ENCODE peak calls at places on chromosomes 6 and 20, in five cellular contexts. One of them, this sample, is unnamed.
A peak's percentile ranks its signal among the peaks of the same experiment; 100 is the strongest.

GRCh38 chr6:74879234-74879633 is 326.6 kb downstream of the COL12A1 start:
- DNase-seq in cardiac fibroblast: peak; percentile 87
- DNase-seq in cardiac muscle cell: peak; percentile 90
- DNase-seq in foreskin fibroblast: peak; percentile 70
- DNase-seq in tibial nerve: no peak
- DNase-seq in this sample: no peak

GRCh38 chr6:20186981-20187380 is 25.3 kb downstream of the MBOAT1 start:
- DNase-seq in cardiac fibroblast: no peak
- DNase-seq in cardiac muscle cell: no peak
- DNase-seq in foreskin fibroblast: peak; percentile 57
- DNase-seq in tibial nerve: no peak
- DNase-seq in this sample: no peak

GRCh38 chr20:48638546-48638945 is 189.3 kb downstream of the PREX1 start:
- DNase-seq in cardiac fibroblast: peak; percentile 45
- DNase-seq in cardiac muscle cell: peak; percentile 54
- DNase-seq in foreskin fibroblast: peak; percentile 64
- DNase-seq in tibial nerve: no peak
- DNase-seq in this sample: no peak

GRCh38 chr6:79707621-79708020 is 76.5 kb downstream of the SH3BGRL2 start:
- DNase-seq in cardiac fibroblast: no peak
- DNase-seq in cardiac muscle cell: no peak
- DNase-seq in foreskin fibroblast: no peak
- DNase-seq in tibial nerve: no peak
- DNase-seq in this sample: no peak

GRCh38 chr6:19424853-19425252 is 412.3 kb upstream of the ID4 start:
- DNase-seq in cardiac fibroblast: no peak
- DNase-seq in cardiac muscle cell: no peak
- DNase-seq in foreskin fibroblast: no peak
- DNase-seq in tibial nerve: no peak
- DNase-seq in this sample: no peak

GRCh38 chr6:110628330-110628729 is 151.9 kb upstream of the SLC22A16 start:
- DNase-seq in cardiac fibroblast: peak; percentile 34
- DNase-seq in cardiac muscle cell: peak; percentile 50
- DNase-seq in foreskin fibroblast: peak; percentile 65
- DNase-seq in tibial nerve: no peak
- DNase-seq in this sample: no peak

GRCh38 chr20:56606174-56606945 is 22.7 kb upstream of the TFAP2C start:
- DNase-seq in cardiac fibroblast: no peak
- DNase-seq in cardiac muscle cell: no peak
- DNase-seq in foreskin fibroblast: no peak
- DNase-seq in tibial nerve: no peak
- DNase-seq in this sample: no peak

GRCh38 chr20:34249291-34249690 is 8.1 kb downstream of the ASIP start:
- DNase-seq in cardiac fibroblast: peak; percentile 42
- DNase-seq in cardiac muscle cell: peak; percentile 72
- DNase-seq in foreskin fibroblast: peak; percentile 63
- DNase-seq in tibial nerve: no peak
- DNase-seq in this sample: no peak

GRCh38 chr6:90179190-90180169 is 117.2 kb downstream of the BACH2 start:
- DNase-seq in cardiac fibroblast: peak; percentile 6
- DNase-seq in cardiac muscle cell: peak; percentile 21
- DNase-seq in foreskin fibroblast: no peak
- DNase-seq in tibial nerve: no peak
- DNase-seq in this sample: no peak

GRCh38 chr6:33664506-33665057 is 43.5 kb downstream of the ITPR3 start:
- DNase-seq in cardiac fibroblast: no peak
- DNase-seq in cardiac muscle cell: no peak
- DNase-seq in foreskin fibroblast: no peak
- DNase-seq in tibial nerve: no peak
- DNase-seq in this sample: no peak

GRCh38 chr20:25291432-25292133 is 43.7 kb downstream of the PYGB start:
- DNase-seq in cardiac fibroblast: no peak
- DNase-seq in cardiac muscle cell: no peak
- DNase-seq in foreskin fibroblast: no peak
- DNase-seq in tibial nerve: no peak
- DNase-seq in this sample: no peak

GRCh38 chr6:157860505-157860991 is 37.5 kb downstream of the SNX9 start:
- DNase-seq in cardiac fibroblast: peak; percentile 22
- DNase-seq in cardiac muscle cell: no peak
- DNase-seq in foreskin fibroblast: no peak
- DNase-seq in tibial nerve: no peak
- DNase-seq in this sample: no peak

GRCh38 chr20:37247547-37247946 is 14.1 kb downstream of the GHRH start:
- DNase-seq in cardiac fibroblast: no peak
- DNase-seq in cardiac muscle cell: no peak
- DNase-seq in foreskin fibroblast: no peak
- DNase-seq in tibial nerve: no peak
- DNase-seq in this sample: no peak

GRCh38 chr20:18805881-18806280 is 7.7 kb upstream of the SCP2D1 start:
- DNase-seq in cardiac fibroblast: no peak
- DNase-seq in cardiac muscle cell: no peak
- DNase-seq in foreskin fibroblast: peak; percentile 15
- DNase-seq in tibial nerve: no peak
- DNase-seq in this sample: no peak

GRCh38 chr6:144870796-144871195 is 585.7 kb downstream of the UTRN start:
- DNase-seq in cardiac fibroblast: no peak
- DNase-seq in cardiac muscle cell: no peak
- DNase-seq in foreskin fibroblast: no peak
- DNase-seq in tibial nerve: no peak
- DNase-seq in this sample: no peak

GRCh38 chr6:159692303-159693127 is 526 bp downstream of the SOD2 start:
- DNase-seq in cardiac fibroblast: peak; percentile 43
- DNase-seq in cardiac muscle cell: peak; percentile 53
- DNase-seq in foreskin fibroblast: no peak
- DNase-seq in tibial nerve: peak; percentile 49
- DNase-seq in this sample: no peak

GRCh38 chr20:34970193-34971037 is 14.7 kb downstream of the MYH7B start:
- DNase-seq in cardiac fibroblast: no peak
- DNase-seq in cardiac muscle cell: no peak
- DNase-seq in foreskin fibroblast: no peak
- DNase-seq in tibial nerve: no peak
- DNase-seq in this sample: no peak

GRCh38 chr6:45643136-45643535 is 265.4 kb upstream of the SUPT3H start:
- DNase-seq in cardiac fibroblast: peak; percentile 24
- DNase-seq in cardiac muscle cell: no peak
- DNase-seq in foreskin fibroblast: no peak
- DNase-seq in tibial nerve: no peak
- DNase-seq in this sample: no peak

GRCh38 chr6:131952886-131953509 is 1.8 kb upstream of the CCN2 start:
- DNase-seq in cardiac fibroblast: no peak
- DNase-seq in cardiac muscle cell: no peak
- DNase-seq in foreskin fibroblast: no peak
- DNase-seq in tibial nerve: no peak
- DNase-seq in this sample: no peak

GRCh38 chr20:57293998-57294397 is 27.6 kb upstream of the BMP7 start:
- DNase-seq in cardiac fibroblast: no peak
- DNase-seq in cardiac muscle cell: no peak
- DNase-seq in foreskin fibroblast: no peak
- DNase-seq in tibial nerve: no peak
- DNase-seq in this sample: no peak

GRCh38 chr6:116405663-116406329 is 35.0 kb downstream of the DSE start:
- DNase-seq in cardiac fibroblast: peak; percentile 29
- DNase-seq in cardiac muscle cell: peak; percentile 41
- DNase-seq in foreskin fibroblast: peak; percentile 70
- DNase-seq in tibial nerve: no peak
- DNase-seq in this sample: no peak

GRCh38 chr20:47278907-47279348 is 77.6 kb downstream of the ZMYND8 start:
- DNase-seq in cardiac fibroblast: peak; percentile 34
- DNase-seq in cardiac muscle cell: peak; percentile 33
- DNase-seq in foreskin fibroblast: no peak
- DNase-seq in tibial nerve: no peak
- DNase-seq in this sample: no peak

GRCh38 chr20:56986931-56987720 is 279.3 kb downstream of the BMP7 start:
- DNase-seq in cardiac fibroblast: peak; percentile 36
- DNase-seq in cardiac muscle cell: peak; percentile 78
- DNase-seq in foreskin fibroblast: peak; percentile 51
- DNase-seq in tibial nerve: no peak
- DNase-seq in this sample: no peak

GRCh38 chr20:60132827-60133549 is 174.8 kb downstream of the CDH26 start:
- DNase-seq in cardiac fibroblast: no peak
- DNase-seq in cardiac muscle cell: no peak
- DNase-seq in foreskin fibroblast: no peak
- DNase-seq in tibial nerve: no peak
- DNase-seq in this sample: no peak

GRCh38 chr6:170295519-170296422 is 4.9 kb upstream of the DLL1 start:
- DNase-seq in cardiac fibroblast: no peak
- DNase-seq in cardiac muscle cell: no peak
- DNase-seq in foreskin fibroblast: no peak
- DNase-seq in tibial nerve: no peak
- DNase-seq in this sample: no peak

GRCh38 chr6:20208687-20209378 is 3.4 kb downstream of the MBOAT1 start:
- DNase-seq in cardiac fibroblast: peak; percentile 32
- DNase-seq in cardiac muscle cell: peak; percentile 29
- DNase-seq in foreskin fibroblast: no peak
- DNase-seq in tibial nerve: no peak
- DNase-seq in this sample: no peak

GRCh38 chr6:117401799-117402198 is 23.9 kb downstream of the ROS1 start:
- DNase-seq in cardiac fibroblast: no peak
- DNase-seq in cardiac muscle cell: no peak
- DNase-seq in foreskin fibroblast: no peak
- DNase-seq in tibial nerve: no peak
- DNase-seq in this sample: no peak

GRCh38 chr20:48822879-48823385 is 4.9 kb downstream of the PREX1 start:
- DNase-seq in cardiac fibroblast: no peak
- DNase-seq in cardiac muscle cell: no peak
- DNase-seq in foreskin fibroblast: no peak
- DNase-seq in tibial nerve: no peak
- DNase-seq in this sample: no peak

GRCh38 chr6:127128066-127128465 is 9.6 kb downstream of the RSPO3 start:
- DNase-seq in cardiac fibroblast: no peak
- DNase-seq in cardiac muscle cell: no peak
- DNase-seq in foreskin fibroblast: no peak
- DNase-seq in tibial nerve: no peak
- DNase-seq in this sample: no peak

GRCh38 chr6:20532881-20533280 is 1.4 kb upstream of the CDKAL1 start:
- DNase-seq in cardiac fibroblast: no peak
- DNase-seq in cardiac muscle cell: no peak
- DNase-seq in foreskin fibroblast: no peak
- DNase-seq in tibial nerve: no peak
- DNase-seq in this sample: no peak

GRCh38 chr6:131510094-131510493 is 62.9 kb upstream of the ARG1 start:
- DNase-seq in cardiac fibroblast: no peak
- DNase-seq in cardiac muscle cell: no peak
- DNase-seq in foreskin fibroblast: no peak
- DNase-seq in tibial nerve: no peak
- DNase-seq in this sample: no peak

GRCh38 chr20:32672982-32673727 is 586 bp downstream of the C20orf203 start:
- DNase-seq in cardiac fibroblast: no peak
- DNase-seq in cardiac muscle cell: no peak
- DNase-seq in foreskin fibroblast: no peak
- DNase-seq in tibial nerve: no peak
- DNase-seq in this sample: no peak

GRCh38 chr6:116101298-116101718 is 655 bp downstream of the NT5DC1 start:
- DNase-seq in cardiac fibroblast: no peak
- DNase-seq in cardiac muscle cell: no peak
- DNase-seq in foreskin fibroblast: no peak
- DNase-seq in tibial nerve: peak; percentile 61
- DNase-seq in this sample: no peak

GRCh38 chr6:36847991-36848390 is 8.7 kb upstream of the CPNE5 start:
- DNase-seq in cardiac fibroblast: no peak
- DNase-seq in cardiac muscle cell: no peak
- DNase-seq in foreskin fibroblast: no peak
- DNase-seq in tibial nerve: no peak
- DNase-seq in this sample: no peak

GRCh38 chr6:36851149-36851614 is 11.9 kb upstream of the CPNE5 start:
- DNase-seq in cardiac fibroblast: peak; percentile 92
- DNase-seq in cardiac muscle cell: peak; percentile 91
- DNase-seq in foreskin fibroblast: peak; percentile 74
- DNase-seq in tibial nerve: peak; percentile 72
- DNase-seq in this sample: no peak

GRCh38 chr6:36848658-36849441 is 9.6 kb upstream of the CPNE5 start:
- DNase-seq in cardiac fibroblast: peak; percentile 60
- DNase-seq in cardiac muscle cell: peak; percentile 73
- DNase-seq in foreskin fibroblast: no peak
- DNase-seq in tibial nerve: no peak
- DNase-seq in this sample: no peak

GRCh38 chr6:36851632-36852031 is 12.4 kb upstream of the CPNE5 start:
- DNase-seq in cardiac fibroblast: peak; percentile 65
- DNase-seq in cardiac muscle cell: peak; percentile 86
- DNase-seq in foreskin fibroblast: no peak
- DNase-seq in tibial nerve: no peak
- DNase-seq in this sample: no peak

GRCh38 chr6:36850001-36850400 is 10.8 kb upstream of the CPNE5 start:
- DNase-seq in cardiac fibroblast: no peak
- DNase-seq in cardiac muscle cell: no peak
- DNase-seq in foreskin fibroblast: no peak
- DNase-seq in tibial nerve: no peak
- DNase-seq in this sample: peak; percentile 39
- TF ChIP-seq CTCF in cardiac fibroblast: no peak
- TF ChIP-seq CTCF in cardiac muscle cell: no peak
- TF ChIP-seq CTCF in foreskin fibroblast: no peak
- TF ChIP-seq CTCF in tibial nerve: no peak
- TF ChIP-seq CTCF in this sample: no peak

DNA sequence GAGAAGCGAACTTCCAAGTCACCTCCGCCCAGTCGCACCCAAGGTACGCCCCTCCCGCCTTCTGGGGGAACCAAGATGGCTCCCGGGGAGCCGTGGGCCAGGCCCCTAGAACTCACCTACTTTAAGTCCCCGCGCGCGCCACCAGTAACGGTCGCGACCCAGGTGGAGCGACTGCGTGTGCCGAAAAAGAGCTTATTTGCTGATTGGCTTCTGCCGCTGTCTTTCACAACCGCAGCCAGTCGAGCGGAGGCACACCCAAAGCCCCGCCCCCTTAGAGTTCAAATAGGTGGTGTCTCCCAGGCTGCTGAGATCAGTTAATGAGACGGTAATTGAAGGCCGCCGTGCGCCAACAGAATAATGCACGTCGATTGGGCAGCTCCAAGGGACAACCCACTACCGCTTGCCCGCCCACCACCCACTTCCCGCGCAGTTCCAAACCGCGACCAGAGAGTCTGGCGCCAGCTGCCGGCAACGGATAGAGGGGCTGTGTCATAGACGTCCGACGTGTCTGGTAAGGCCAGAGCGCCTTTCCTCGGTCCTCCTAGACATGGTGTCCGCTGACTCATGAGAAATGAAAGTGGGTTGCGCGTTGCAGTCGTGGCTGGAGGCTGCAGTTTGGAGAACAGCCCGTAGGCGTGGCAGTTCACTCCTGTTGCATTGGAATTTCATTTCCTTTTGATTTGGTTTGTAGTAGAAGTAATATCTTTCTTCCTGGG is at the start of gene MDC1:
- DNase-seq in cardiac fibroblast: peak; percentile 100
- DNase-seq in cardiac muscle cell: peak; percentile 100
- DNase-seq in foreskin fibroblast: peak; percentile 100
- DNase-seq in tibial nerve: peak; percentile 99
- DNase-seq in this sample: peak; percentile 80
- TF ChIP-seq CTCF in cardiac fibroblast: peak; percentile 35
- TF ChIP-seq CTCF in cardiac muscle cell: peak; percentile 31
- TF ChIP-seq CTCF in foreskin fibroblast: peak; percentile 19
- TF ChIP-seq CTCF in tibial nerve: peak; percentile 23
- TF ChIP-seq CTCF in this sample: no peak

GRCh38 chr6:32615885-32616532 is 21.2 kb upstream of the HLA-DQA1 start:
- DNase-seq in cardiac fibroblast: no peak
- DNase-seq in cardiac muscle cell: no peak
- DNase-seq in foreskin fibroblast: no peak
- DNase-seq in tibial nerve: no peak
- DNase-seq in this sample: no peak
- TF ChIP-seq CTCF in cardiac fibroblast: no peak
- TF ChIP-seq CTCF in cardiac muscle cell: no peak
- TF ChIP-seq CTCF in foreskin fibroblast: no peak
- TF ChIP-seq CTCF in tibial nerve: no peak
- TF ChIP-seq CTCF in this sample: no peak

GRCh38 chr6:3868544-3868943 is 19.4 kb downstream of the FAM50B start:
- DNase-seq in cardiac fibroblast: peak; percentile 58
- DNase-seq in cardiac muscle cell: peak; percentile 57
- DNase-seq in foreskin fibroblast: peak; percentile 85
- DNase-seq in tibial nerve: no peak
- DNase-seq in this sample: no peak
- TF ChIP-seq CTCF in cardiac fibroblast: no peak
- TF ChIP-seq CTCF in cardiac muscle cell: no peak
- TF ChIP-seq CTCF in foreskin fibroblast: no peak
- TF ChIP-seq CTCF in tibial nerve: no peak
- TF ChIP-seq CTCF in this sample: no peak